ENCODE peak calls at places on chromosomes 6 and 20, in four cellular contexts. One of them, this sample, is unnamed.

GRCh38 chr20:39645130-39645529 is 683.0 kb downstream of the DHX35 start:
- DNase-seq in GM23248: no peak
- DNase-seq in K562: no peak
- DNase-seq in PC-3: no peak
- DNase-seq in this sample: no peak

GRCh38 chr6:3813150-3813780 is 35.9 kb upstream of the FAM50B start:
- DNase-seq in K562: peak; percentile 53
- DNase-seq in PC-3: peak; percentile 80
- DNase-seq in GM23248: peak; percentile 80
- DNase-seq in this sample: peak; percentile 61

GRCh38 chr20:3825526-3825925 is 5.2 kb downstream of the AP5S1 start:
- DNase-seq in K562: no peak
- DNase-seq in PC-3: no peak
- DNase-seq in GM23248: no peak
- DNase-seq in this sample: no peak

GRCh38 chr6:138666636-138667035 is 106.9 kb upstream of the CCDC28A start:
- DNase-seq in K562: no peak
- DNase-seq in GM23248: no peak
- DNase-seq in PC-3: no peak
- DNase-seq in this sample: no peak

GRCh38 chr6:19578489-19578888 is 258.7 kb upstream of the ID4 start:
- DNase-seq in GM23248: peak; percentile 57
- DNase-seq in PC-3: no peak
- DNase-seq in K562: no peak
- DNase-seq in this sample: peak; percentile 13

GRCh38 chr6:107753778-107754177 is 70.3 kb downstream of the SCML4 start:
- DNase-seq in K562: no peak
- DNase-seq in PC-3: no peak
- DNase-seq in GM23248: no peak
- DNase-seq in this sample: no peak

GRCh38 chr20:51768759-51769517 is 748 bp upstream of the ATP9A start:
- DNase-seq in K562: no peak
- DNase-seq in GM23248: peak; percentile 20
- DNase-seq in PC-3: no peak
- DNase-seq in this sample: no peak

GRCh38 chr20:49956689-49957443 is 20.7 kb downstream of the RNF114 start:
- DNase-seq in GM23248: no peak
- DNase-seq in K562: no peak
- DNase-seq in PC-3: no peak
- DNase-seq in this sample: no peak

GRCh38 chr6:117906905-117907599 is at the start of gene SLC35F1:
- DNase-seq in K562: peak; percentile 26
- DNase-seq in GM23248: peak; percentile 47
- DNase-seq in PC-3: no peak
- DNase-seq in this sample: peak; percentile 36

GRCh38 chr6:111129003-111129402 is 41.7 kb downstream of the SLC16A10 start:
- DNase-seq in GM23248: no peak
- DNase-seq in K562: no peak
- DNase-seq in PC-3: no peak
- DNase-seq in this sample: peak; percentile 56

GRCh38 chr6:63598251-63599036 is 26.2 kb downstream of the LOC128125822 start:
- DNase-seq in GM23248: peak; percentile 73
- DNase-seq in PC-3: peak; percentile 65
- DNase-seq in K562: peak; percentile 85
- DNase-seq in this sample: peak; percentile 49

GRCh38 chr6:116011520-116011919 is 49.2 kb downstream of the FRK start:
- DNase-seq in GM23248: no peak
- DNase-seq in PC-3: peak; percentile 80
- DNase-seq in K562: no peak
- DNase-seq in this sample: no peak

GRCh38 chr20:63553933-63554290 is at the start of gene FNDC11:
- DNase-seq in K562: peak; percentile 78
- DNase-seq in PC-3: peak; percentile 28
- DNase-seq in GM23248: peak; percentile 58
- DNase-seq in this sample: no peak

GRCh38 chr20:10328897-10329255 is 105.1 kb downstream of the MKKS start:
- DNase-seq in GM23248: no peak
- DNase-seq in PC-3: no peak
- DNase-seq in K562: no peak
- DNase-seq in this sample: no peak

GRCh38 chr6:139925894-139926641 is 551.6 kb upstream of the CITED2 start:
- DNase-seq in PC-3: no peak
- DNase-seq in GM23248: no peak
- DNase-seq in K562: no peak
- DNase-seq in this sample: peak; percentile 98

GRCh38 chr6:56399250-56399671 is 151.9 kb upstream of the COL21A1 start:
- DNase-seq in PC-3: peak; percentile 76
- DNase-seq in GM23248: no peak
- DNase-seq in K562: no peak
- DNase-seq in this sample: peak; percentile 19

GRCh38 chr6:75524322-75524972 is 30.8 kb upstream of the FILIP1 start:
- DNase-seq in K562: no peak
- DNase-seq in PC-3: peak; percentile 88
- DNase-seq in GM23248: peak; percentile 79
- DNase-seq in this sample: peak; percentile 91

GRCh38 chr6:150720774-150721233 is 121.1 kb downstream of the PLEKHG1 start:
- DNase-seq in K562: no peak
- DNase-seq in PC-3: peak; percentile 88
- DNase-seq in GM23248: peak; percentile 6
- DNase-seq in this sample: peak; percentile 21

GRCh38 chr20:21514553-21515251 is 838 bp upstream of the NKX2-2 start:
- DNase-seq in K562: no peak
- DNase-seq in PC-3: no peak
- DNase-seq in GM23248: no peak
- DNase-seq in this sample: no peak

GRCh38 chr20:2421247-2421646 is 40.5 kb downstream of the TGM6 start:
- DNase-seq in GM23248: peak; percentile 35
- DNase-seq in PC-3: peak; percentile 51
- DNase-seq in K562: no peak
- DNase-seq in this sample: no peak

GRCh38 chr20:43915209-43916072 is 789 bp downstream of the TOX2 start:
- DNase-seq in PC-3: no peak
- DNase-seq in K562: no peak
- DNase-seq in GM23248: peak; percentile 63
- DNase-seq in this sample: peak; percentile 29

GRCh38 chr20:41362748-41363140 is 3.9 kb downstream of the EMILIN3 start:
- DNase-seq in GM23248: no peak
- DNase-seq in PC-3: no peak
- DNase-seq in K562: no peak
- DNase-seq in this sample: no peak

GRCh38 chr6:79557683-79558082 is 20.5 kb upstream of the LCA5 start:
- DNase-seq in PC-3: no peak
- DNase-seq in GM23248: no peak
- DNase-seq in K562: no peak
- DNase-seq in this sample: no peak

DNA sequence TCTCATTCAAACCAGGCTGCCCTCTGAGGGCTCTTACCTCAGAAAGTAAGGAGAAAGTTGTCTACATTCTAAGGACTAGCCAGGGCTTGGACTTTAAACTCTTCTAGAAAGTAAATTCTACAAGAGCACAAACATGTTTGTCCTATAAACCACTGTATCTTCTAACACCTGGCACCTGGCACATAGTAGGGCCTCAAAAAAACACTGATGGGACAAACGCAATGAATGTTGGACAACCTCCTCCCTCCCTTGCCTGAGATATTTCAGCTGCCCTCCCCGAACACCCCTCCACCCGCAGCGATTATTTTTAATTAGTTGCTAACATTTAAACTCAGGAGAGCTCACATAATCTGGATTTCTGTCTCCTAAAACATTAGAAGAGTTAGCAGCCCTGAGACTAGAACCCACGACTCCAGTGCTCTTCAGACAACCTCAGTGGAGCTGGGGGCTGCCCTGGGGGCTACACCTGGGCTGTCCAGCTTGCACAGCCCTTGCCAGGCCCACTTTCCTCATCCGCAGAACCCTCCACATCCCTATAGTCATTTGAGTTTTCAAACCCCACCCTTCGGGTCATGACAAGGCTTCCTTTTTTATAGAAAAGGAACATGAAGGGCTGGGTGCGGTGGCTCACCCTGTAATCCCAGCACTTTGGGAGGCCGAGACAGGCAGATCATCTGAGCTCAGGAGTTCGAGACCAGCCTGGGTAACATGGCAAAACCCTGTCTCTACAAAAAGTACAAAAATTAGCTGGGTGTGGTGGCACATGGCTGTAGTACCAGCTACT is 4.9 kb downstream of the HCK start:
- DNase-seq in K562: no peak
- DNase-seq in GM23248: no peak
- DNase-seq in PC-3: no peak
- DNase-seq in this sample: no peak
- H3K4me3 ChIP-seq in K562: no peak overlapping the region
- H3K4me3 ChIP-seq in GM23248: no peak overlapping the region
- H3K4me3 ChIP-seq in PC-3: no peak overlapping the region
- H3K4me3 ChIP-seq in this sample: no peak overlapping the region

GRCh38 chr20:36093804-36094145 is 60.8 kb upstream of the EPB41L1 start:
- DNase-seq in PC-3: peak; percentile 26
- DNase-seq in K562: no peak
- DNase-seq in GM23248: no peak
- DNase-seq in this sample: no peak

GRCh38 chr20:36094497-36094896 is 60.0 kb upstream of the EPB41L1 start:
- DNase-seq in PC-3: no peak
- DNase-seq in GM23248: no peak
- DNase-seq in K562: no peak
- DNase-seq in this sample: peak; percentile 50

GRCh38 chr20:36093025-36093803 is 61.3 kb upstream of the EPB41L1 start:
- DNase-seq in PC-3: peak; percentile 52
- DNase-seq in K562: no peak
- DNase-seq in GM23248: peak; percentile 64
- DNase-seq in this sample: peak; percentile 55

GRCh38 chr20:36091561-36092423 is 62.7 kb upstream of the EPB41L1 start:
- DNase-seq in GM23248: no peak
- DNase-seq in PC-3: peak; percentile 18
- DNase-seq in K562: peak; percentile 51
- DNase-seq in this sample: no peak

DNA sequence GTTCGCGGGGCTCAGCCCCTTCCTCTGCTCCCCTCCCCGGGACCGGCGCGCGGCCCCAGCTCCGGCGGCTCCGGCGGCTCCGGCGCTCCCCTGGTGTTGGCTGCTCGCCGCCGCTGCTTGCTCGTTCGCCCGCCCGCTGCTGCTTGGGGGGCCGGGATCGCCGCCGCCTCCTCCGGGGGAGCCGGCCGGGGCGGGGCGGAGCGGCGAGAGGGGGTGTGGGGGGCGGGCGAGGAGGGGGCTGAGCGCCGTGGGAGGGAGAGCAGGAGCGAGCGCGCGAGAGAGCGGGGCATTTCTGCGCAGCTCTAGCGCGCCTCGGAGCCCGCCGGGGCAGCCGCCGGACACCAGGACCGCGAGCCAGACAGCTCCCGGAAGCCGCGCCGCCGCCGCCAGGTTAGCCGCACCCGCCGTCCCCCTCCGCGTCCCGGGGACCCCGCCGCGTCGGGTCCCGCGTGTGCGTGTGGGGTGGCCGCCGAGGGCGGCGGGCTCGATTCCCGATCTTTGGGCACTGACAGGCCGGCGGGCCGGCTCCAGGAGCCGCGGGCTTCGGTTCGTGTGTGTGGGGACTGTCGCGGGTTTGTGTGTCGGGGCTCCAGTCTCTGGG is 62.0 kb upstream of the EPB41L1 start:
- DNase-seq in PC-3: peak; percentile 25
- DNase-seq in GM23248: peak; percentile 65
- DNase-seq in K562: peak; percentile 56
- DNase-seq in this sample: peak; percentile 25
- TF ChIP-seq EZH2 in PC-3: no peak
- TF ChIP-seq EZH2 in GM23248: no peak
- TF ChIP-seq EZH2 in K562: no peak
- TF ChIP-seq EZH2 in this sample: no peak

GRCh38 chr6:18185624-18186023 is 30.4 kb downstream of the KDM1B start:
- DNase-seq in PC-3: no peak
- DNase-seq in K562: no peak
- DNase-seq in GM23248: no peak
- DNase-seq in this sample: no peak
- H3K27ac ChIP-seq in PC-3: no peak overlapping the region
- H3K27ac ChIP-seq in K562: no peak overlapping the region
- H3K27ac ChIP-seq in GM23248: no peak overlapping the region
- H3K27ac ChIP-seq in this sample: no peak overlapping the region

GRCh38 chr6:98041072-98041471 is 758.1 kb upstream of the MMS22L start:
- DNase-seq in K562: no peak
- DNase-seq in PC-3: no peak
- DNase-seq in GM23248: no peak
- DNase-seq in this sample: no peak
- H3K4me3 ChIP-seq in K562: no peak overlapping the region
- H3K4me3 ChIP-seq in PC-3: no peak overlapping the region
- H3K4me3 ChIP-seq in GM23248: no peak overlapping the region
- H3K4me3 ChIP-seq in this sample: no peak overlapping the region

GRCh38 chr6:33344771-33345697 is 27.5 kb upstream of the ZBTB22 start:
- DNase-seq in GM23248: peak; percentile 77
- DNase-seq in K562: peak; percentile 93
- DNase-seq in PC-3: peak; percentile 93
- DNase-seq in this sample: peak; percentile 75
- TF ChIP-seq EZH2 in GM23248: no peak
- TF ChIP-seq EZH2 in K562: no peak
- TF ChIP-seq EZH2 in PC-3: no peak
- TF ChIP-seq EZH2 in this sample: no peak

DNA sequence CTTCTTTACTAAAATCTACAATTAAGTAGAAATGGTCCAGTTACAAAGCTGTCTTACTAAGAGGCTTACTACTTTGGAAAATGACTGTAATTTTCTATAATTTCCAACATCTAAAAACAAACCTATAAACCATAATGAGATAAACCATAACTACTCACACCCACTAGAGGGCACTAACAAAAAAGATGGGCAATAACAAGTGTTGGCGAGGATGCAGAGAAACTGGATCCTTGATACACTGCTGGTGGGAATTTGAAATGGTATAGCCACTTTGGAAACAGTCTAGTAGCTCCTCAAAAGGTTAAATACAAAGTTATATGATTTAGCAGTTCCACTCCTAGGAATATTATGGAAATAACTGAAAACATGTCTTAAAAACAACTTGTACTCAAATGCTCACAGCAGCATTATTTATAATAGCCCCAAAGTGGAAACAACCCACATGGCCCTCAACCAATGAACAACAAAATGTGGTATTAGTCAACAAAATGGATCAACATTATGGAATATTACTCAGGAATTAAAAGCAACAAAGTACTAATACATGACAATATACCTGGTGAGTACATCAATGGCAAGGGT is 50.6 kb downstream of the GJA10 start:
- DNase-seq in K562: peak; percentile 12
- DNase-seq in PC-3: peak; percentile 26
- DNase-seq in GM23248: peak; percentile 45
- DNase-seq in this sample: peak; percentile 14
- H3K27ac ChIP-seq in K562: no peak overlapping the region
- H3K27ac ChIP-seq in PC-3: no peak overlapping the region
- H3K27ac ChIP-seq in GM23248: no peak overlapping the region
- H3K27ac ChIP-seq in this sample: no peak overlapping the region

GRCh38 chr6:29850011-29850553 is 22.5 kb downstream of the HLA-G start:
- DNase-seq in K562: peak; percentile 39
- DNase-seq in GM23248: peak; percentile 42
- DNase-seq in PC-3: no peak
- DNase-seq in this sample: no peak
- H3K4me3 ChIP-seq in K562: no peak overlapping the region
- H3K4me3 ChIP-seq in GM23248: peak overlapping the region; percentile 41
- H3K4me3 ChIP-seq in PC-3: no peak overlapping the region
- H3K4me3 ChIP-seq in this sample: peak overlapping the region; percentile 25

This sample was measured in fibroblast of lung.